ENCODE peak calls at places on chromosome 15, in nine cellular contexts. L is fibroblast of mammary gland, K is pancreas, B is MCF 10A, N is WERI-Rb-1, H is OCI-LY7, F is neural progenitor cell, V is astrocyte of the spinal cord, G is B cell. A is an unnamed sample.

GRCh38 chr15:47517737-47518136 is 199.6 kb upstream of the SEMA6D start:
- DNase-seq in L (peak), K (no peak), B (no peak), N (no peak), H (no peak), F (no peak), V (peak), G (no peak), A (no peak)

GRCh38 chr15:69478259-69478687 is 25.7 kb downstream of the RPLP1 start:
- DNase-seq in L (peak), K (peak), B (no peak), N (peak), H (peak), F (peak), V (peak), G (no peak), A (peak)

GRCh38 chr15:27648359-27648758 is 450.8 kb downstream of the OCA2 start:
- DNase-seq in L (no peak), K (no peak), B (no peak), N (no peak), H (no peak), F (no peak), V (no peak), G (no peak), A (no peak)

GRCh38 chr15:101011582-101011981 is 92.4 kb downstream of the LRRK1 start:
- DNase-seq in L (no peak), K (no peak), B (no peak), N (no peak), H (no peak), F (peak), V (no peak), G (no peak), A (no peak)

GRCh38 chr15:64024172-64025050 is 21.9 kb downstream of the DAPK2 start:
- DNase-seq in L (no peak), K (no peak), B (peak), N (no peak), H (peak), F (no peak), V (no peak), G (no peak), A (no peak)

GRCh38 chr15:76147906-76148553 is 88.2 kb downstream of the TMEM266 start:
- DNase-seq in L (peak), K (peak), B (peak), N (peak), H (peak), F (peak), V (peak), G (no peak), A (peak)

GRCh38 chr15:67945951-67946700 is 106.3 kb upstream of the RNU6-1 start:
- DNase-seq in L (peak), K (no peak), B (peak), N (no peak), H (peak), F (peak), V (peak), G (no peak), A (peak)

GRCh38 chr15:74866090-74866489 is 7.1 kb downstream of the SCAMP2 start:
- DNase-seq in L (peak), K (no peak), B (peak), N (no peak), H (no peak), F (no peak), V (peak), G (no peak), A (no peak)

GRCh38 chr15:82890338-82891024 is 62.0 kb downstream of the HOMER2 start:
- DNase-seq in L (peak), K (peak), B (no peak), N (no peak), H (no peak), F (no peak), V (no peak), G (no peak), A (no peak)

GRCh38 chr15:31483924-31484368 is 157.3 kb downstream of the KLF13 start:
- DNase-seq in L (no peak), K (no peak), B (no peak), N (no peak), H (no peak), F (no peak), V (no peak), G (peak), A (no peak)

GRCh38 chr15:59501531-59502113 is 63.6 kb downstream of the FAM81A start:
- DNase-seq in L (peak), K (peak), B (peak), N (peak), H (peak), F (peak), V (peak), G (no peak), A (peak)

GRCh38 chr15:32824777-32825176 is 107.0 kb downstream of the GREM1 start:
- DNase-seq in L (peak), K (no peak), B (peak), N (no peak), H (no peak), F (no peak), V (peak), G (no peak), A (no peak)

GRCh38 chr15:58770519-58770856 is 614 bp upstream of the MINDY2 start:
- DNase-seq in L (peak), K (no peak), B (peak), N (no peak), H (peak), F (no peak), V (peak), G (peak), A (no peak)

GRCh38 chr15:101246391-101246790 is 5.5 kb downstream of the CHSY1 start:
- DNase-seq in L (peak), K (no peak), B (no peak), N (no peak), H (no peak), F (no peak), V (no peak), G (no peak), A (no peak)

GRCh38 chr15:101505610-101506337 is 16.3 kb upstream of the PCSK6 start:
- DNase-seq in L (no peak), K (no peak), B (no peak), N (no peak), H (no peak), F (no peak), V (no peak), G (no peak), A (no peak)

GRCh38 chr15:78170848-78171773 is 21.9 kb downstream of the IDH3A start:
- DNase-seq in L (no peak), K (no peak), B (no peak), N (no peak), H (peak), F (no peak), V (no peak), G (peak), A (no peak)

GRCh38 chr15:31034152-31034551 is 42.7 kb upstream of the MTMR10 start:
- DNase-seq in L (peak), K (no peak), B (no peak), N (no peak), H (peak), F (no peak), V (no peak), G (no peak), A (no peak)

GRCh38 chr15:57948554-57949289 is 116.8 kb downstream of the ALDH1A2 start:
- DNase-seq in L (no peak), K (no peak), B (no peak), N (no peak), H (no peak), F (no peak), V (no peak), G (no peak), A (no peak)

GRCh38 chr15:96889734-96890480 is 559.4 kb downstream of the NR2F2 start:
- DNase-seq in L (no peak), K (no peak), B (peak), N (no peak), H (no peak), F (peak), V (peak), G (no peak), A (peak)

GRCh38 chr15:85407421-85408269 is 27.2 kb downstream of the AKAP13 start:
- DNase-seq in L (peak), K (peak), B (peak), N (no peak), H (no peak), F (no peak), V (peak), G (peak), A (peak)

GRCh38 chr15:99967841-99968371 is 234.7 kb upstream of the LYSMD4 start:
- DNase-seq in L (peak), K (no peak), B (peak), N (no peak), H (no peak), F (no peak), V (no peak), G (peak), A (no peak)

GRCh38 chr15:26087395-26087794 is 224.3 kb upstream of the ATP10A start:
- DNase-seq in L (peak), K (no peak), B (peak), N (peak), H (no peak), F (no peak), V (no peak), G (no peak), A (no peak)

GRCh38 chr15:60605879-60606304 is 127.0 kb upstream of the ICE2 start:
- DNase-seq in L (peak), K (no peak), B (no peak), N (no peak), H (no peak), F (no peak), V (peak), G (no peak), A (no peak)

GRCh38 chr15:23564798-23565394 is 578 bp upstream of the MKRN3 start:
- DNase-seq in L (no peak), K (no peak), B (no peak), N (peak), H (no peak), F (peak), V (peak), G (no peak), A (no peak)

GRCh38 chr15:99019558-99020540 is 12.3 kb upstream of the PGPEP1L start:
- DNase-seq in L (peak), K (no peak), B (peak), N (no peak), H (no peak), F (no peak), V (peak), G (no peak), A (no peak)

GRCh38 chr15:101522091-101522490 is 32.6 kb upstream of the PCSK6 start:
- DNase-seq in L (no peak), K (no peak), B (no peak), N (no peak), H (no peak), F (no peak), V (no peak), G (no peak), A (no peak)

GRCh38 chr15:42863572-42864239 is 56.9 kb downstream of the TTBK2 start:
- DNase-seq in L (no peak), K (peak), B (peak), N (no peak), H (no peak), F (no peak), V (no peak), G (no peak), A (no peak)

GRCh38 chr15:68000754-68001153 is 53.4 kb upstream of the PIAS1 start:
- DNase-seq in L (no peak), K (no peak), B (no peak), N (no peak), H (no peak), F (no peak), V (no peak), G (no peak), A (no peak)

GRCh38 chr15:25345943-25346342 is 92.9 kb downstream of the UBE3A start:
- DNase-seq in L (peak), K (no peak), B (peak), N (peak), H (no peak), F (peak), V (peak), G (no peak), A (no peak)

GRCh38 chr15:28904541-28905303 is 18.9 kb downstream of the APBA2 start:
- DNase-seq in L (no peak), K (no peak), B (no peak), N (no peak), H (no peak), F (no peak), V (no peak), G (peak), A (no peak)

GRCh38 chr15:96330450-96331140 is at the start of gene NR2F2:
- DNase-seq in L (peak), K (peak), B (peak), N (peak), H (no peak), F (peak), V (peak), G (no peak), A (peak)

GRCh38 chr15:69668963-69669362 is 216.3 kb downstream of the RPLP1 start:
- DNase-seq in L (no peak), K (no peak), B (no peak), N (no peak), H (no peak), F (no peak), V (no peak), G (peak), A (no peak)

GRCh38 chr15:53716909-53717878 is 42.3 kb downstream of the WDR72 start:
- DNase-seq in L (peak), K (no peak), B (peak), N (peak), H (peak), F (peak), V (peak), G (no peak), A (no peak)

GRCh38 chr15:100794008-100794407 is 85.6 kb upstream of the ALDH1A3 start:
- DNase-seq in L (no peak), K (no peak), B (no peak), N (no peak), H (no peak), F (no peak), V (no peak), G (no peak), A (no peak)

GRCh38 chr15:55990516-55990915 is 2.9 kb downstream of the NEDD4 start:
- DNase-seq in L (no peak), K (no peak), B (no peak), N (no peak), H (no peak), F (no peak), V (no peak), G (no peak), A (no peak)

GRCh38 chr15:55991841-55992768 is 1.3 kb downstream of the NEDD4 start:
- DNase-seq in L (peak), K (no peak), B (no peak), N (no peak), H (peak), F (no peak), V (no peak), G (no peak), A (no peak)

GRCh38 chr15:55992769-55993110 is 672 bp downstream of the NEDD4 start:
- DNase-seq in L (no peak), K (no peak), B (no peak), N (no peak), H (peak), F (no peak), V (no peak), G (no peak), A (no peak)

GRCh38 chr15:55990071-55990470 is 3.3 kb downstream of the NEDD4 start:
- DNase-seq in L (no peak), K (no peak), B (no peak), N (no peak), H (no peak), F (no peak), V (no peak), G (no peak), A (no peak)

DNA sequence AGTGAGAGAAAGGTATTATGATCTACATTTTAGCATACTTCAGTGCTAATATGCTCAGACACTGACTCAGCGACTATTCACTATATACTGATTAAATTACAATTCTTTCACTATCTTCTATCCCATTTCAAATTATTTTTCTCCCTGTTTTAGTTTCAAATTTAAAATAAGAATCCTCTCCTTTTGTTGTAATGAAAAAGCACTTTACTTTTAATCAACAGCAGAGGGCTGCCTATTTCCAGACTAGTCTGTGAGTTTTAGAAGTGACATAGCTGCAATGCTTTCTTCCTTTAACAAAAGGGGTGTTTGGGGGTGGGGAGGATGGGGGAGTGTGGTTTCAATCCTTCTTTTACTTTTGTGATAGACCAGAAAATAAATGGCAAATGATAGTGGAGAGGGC is 2.4 kb downstream of the NEDD4 start:
- DNase-seq in L (no peak), K (no peak), B (no peak), N (no peak), H (no peak), F (no peak), V (no peak), G (no peak), A (no peak)
- TF ChIP-seq CTCF in L (no peak), K (no peak), B (no peak), N (no peak), H (no peak), F (no peak), V (no peak), G (no peak), A (no peak)

GRCh38 chr15:40929730-40930429 is 740 bp downstream of the DLL4 start:
- DNase-seq in L (peak), K (peak), B (peak), N (peak), H (no peak), F (peak), V (peak), G (no peak), A (no peak)

GRCh38 chr15:40932146-40932545 is 3.0 kb downstream of the DLL4 start:
- DNase-seq in L (no peak), K (no peak), B (no peak), N (no peak), H (peak), F (no peak), V (no peak), G (no peak), A (no peak)

GRCh38 chr15:40928975-40929729 is at the start of gene DLL4:
- DNase-seq in L (peak), K (peak), B (peak), N (peak), H (no peak), F (peak), V (peak), G (no peak), A (peak)

GRCh38 chr15:40931300-40932142 is 2.4 kb downstream of the DLL4 start:
- DNase-seq in L (no peak), K (no peak), B (no peak), N (no peak), H (no peak), F (no peak), V (no peak), G (no peak), A (no peak)

GRCh38 chr15:40930430-40931299 is 1.5 kb downstream of the DLL4 start:
- DNase-seq in L (no peak), K (peak), B (peak), N (peak), H (peak), F (peak), V (no peak), G (no peak), A (peak)
- TF ChIP-seq CTCF in L (peak), K (no peak), B (peak), N (peak), H (peak), F (peak), V (peak), G (peak), A (no peak)

GRCh38 chr15:39115379-39116057 is 465.4 kb upstream of the THBS1 start:
- DNase-seq in L (peak), K (no peak), B (peak), N (no peak), H (no peak), F (no peak), V (no peak), G (no peak), A (no peak)
- TF ChIP-seq CTCF in L (no peak), K (no peak), B (no peak), N (no peak), H (no peak), F (no peak), V (no peak), G (no peak), A (no peak)

GRCh38 chr15:72503147-72503546 is 29.0 kb downstream of the ARIH1 start:
- DNase-seq in L (no peak), K (no peak), B (no peak), N (no peak), H (no peak), F (no peak), V (no peak), G (no peak), A (no peak)
- TF ChIP-seq CTCF in L (no peak), K (no peak), B (no peak), N (no peak), H (no peak), F (no peak), V (no peak), G (no peak), A (no peak)

GRCh38 chr15:94346272-94346671 is 114.9 kb downstream of the MCTP2 start:
- DNase-seq in L (peak), K (no peak), B (no peak), N (no peak), H (no peak), F (no peak), V (no peak), G (no peak), A (no peak)
- TF ChIP-seq CTCF in L (no peak), K (no peak), B (no peak), N (no peak), H (no peak), F (no peak), V (peak), G (no peak), A (no peak)

GRCh38 chr15:43932036-43932435 is 105.2 kb downstream of the WDR76 start:
- DNase-seq in L (no peak), K (no peak), B (no peak), N (no peak), H (no peak), F (no peak), V (no peak), G (no peak), A (no peak)
- TF ChIP-seq CTCF in L (no peak), K (no peak), B (no peak), N (no peak), H (no peak), F (no peak), V (no peak), G (no peak), A (no peak)

DNA sequence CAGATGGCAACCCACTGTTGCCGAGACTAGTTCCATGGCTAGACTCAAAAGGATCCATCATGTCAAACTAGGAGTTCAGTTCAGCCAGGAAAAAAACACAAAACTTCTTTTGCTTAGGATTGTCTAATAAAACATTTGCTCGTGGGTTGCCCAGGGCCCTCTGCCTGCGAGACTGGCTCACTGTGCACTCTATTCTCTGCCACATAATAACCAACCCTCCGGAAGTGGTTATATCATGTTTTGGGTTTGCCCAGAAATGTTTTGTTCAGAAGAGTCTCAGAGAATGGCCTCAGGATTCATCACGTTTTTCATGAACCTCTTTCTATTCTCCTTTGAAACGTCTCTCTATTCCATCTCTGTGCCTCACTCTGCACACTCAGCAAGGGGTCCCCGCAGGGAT is 216.1 kb downstream of the SV2B start:
- DNase-seq in L (no peak), K (no peak), B (no peak), N (no peak), H (no peak), F (no peak), V (no peak), G (no peak), A (no peak)
- TF ChIP-seq CTCF in L (no peak), K (no peak), B (no peak), N (no peak), H (no peak), F (no peak), V (no peak), G (no peak), A (no peak)

GRCh38 chr15:51970132-51970817 is 1.3 kb downstream of the LEO1 start:
- DNase-seq in L (no peak), K (no peak), B (peak), N (no peak), H (no peak), F (no peak), V (no peak), G (no peak), A (no peak)

GRCh38 chr15:51965691-51966090 is 5.9 kb downstream of the LEO1 start:
- DNase-seq in L (no peak), K (no peak), B (no peak), N (no peak), H (no peak), F (no peak), V (no peak), G (no peak), A (no peak)

GRCh38 chr15:51969728-51970127 is 1.9 kb downstream of the LEO1 start:
- DNase-seq in L (no peak), K (no peak), B (peak), N (no peak), H (no peak), F (no peak), V (no peak), G (no peak), A (no peak)

GRCh38 chr15:51966192-51966591 is 5.4 kb downstream of the LEO1 start:
- DNase-seq in L (peak), K (no peak), B (no peak), N (no peak), H (no peak), F (no peak), V (no peak), G (no peak), A (no peak)

DNA sequence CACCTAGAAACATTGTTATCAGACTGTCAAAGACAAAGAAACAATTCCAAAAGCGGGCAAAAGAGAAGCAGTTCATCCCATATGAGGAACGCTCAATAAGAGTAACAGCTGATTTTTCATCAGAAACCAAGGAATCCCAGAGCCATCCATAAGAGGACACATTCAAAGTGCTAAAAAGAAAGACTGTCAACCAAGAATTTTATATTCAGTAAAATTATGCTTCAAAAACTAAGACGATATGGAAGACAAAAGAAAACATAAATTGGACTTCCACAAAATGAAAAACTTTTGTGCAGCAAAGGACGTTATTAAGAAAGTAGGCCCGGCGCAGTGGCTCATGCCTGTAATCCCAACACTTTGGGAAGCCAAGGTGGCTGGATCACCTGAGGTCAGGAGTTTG is 4.0 kb downstream of the LEO1 start:
- DNase-seq in L (no peak), K (no peak), B (no peak), N (no peak), H (no peak), F (no peak), V (no peak), G (no peak), A (no peak)
- TF ChIP-seq CTCF in L (no peak), K (no peak), B (no peak), N (no peak), H (no peak), F (no peak), V (no peak), G (no peak), A (no peak)